ENCODE peak calls at places on chromosomes 13 and 19, in four cellular contexts. L is heart left ventricle, Y is tibial nerve, U is transverse colon. W is an unnamed sample. For H3K4me1, the result is how much of the 10 kb centered on the place peaks cover.

GRCh38 chr13:113635709-113636108 is 22.3 kb downstream of the ATP4B start:
- DNase-seq in L (no peak), U (no peak), Y (no peak), W (no peak)

GRCh38 chr19:23991170-23991569 is 76.5 kb downstream of the ZNF726 start:
- DNase-seq in L (no peak), Y (no peak), U (no peak), W (no peak)

GRCh38 chr19:19746286-19747213 is 13.6 kb upstream of the ZNF14 start:
- DNase-seq in U (no peak), L (no peak), Y (no peak), W (no peak)

GRCh38 chr19:48461982-48462655 is 6.7 kb downstream of the KCNJ14 start:
- DNase-seq in U (no peak), Y (no peak), L (no peak), W (no peak)

GRCh38 chr19:53311897-53312296 is 21.7 kb upstream of the ZNF845 start:
- DNase-seq in Y (no peak), U (no peak), L (no peak), W (no peak)

GRCh38 chr19:6735181-6735891 is 2.0 kb downstream of the GPR108 start:
- DNase-seq in L (no peak), U (no peak), Y (no peak), W (no peak)

GRCh38 chr13:110628952-110629701 is 13.8 kb downstream of the NAXD start:
- DNase-seq in U (no peak), L (no peak), Y (no peak), W (no peak)

GRCh38 chr19:33703821-33704220 is 82.1 kb downstream of the CHST8 start:
- DNase-seq in Y (no peak), U (no peak), L (no peak), W (no peak)

GRCh38 chr19:29967623-29968022 is 25.6 kb downstream of the URI1 start:
- DNase-seq in Y (no peak), L (no peak), U (no peak), W (no peak)

GRCh38 chr13:74210693-74211393 is 76.6 kb upstream of the KLF12 start:
- DNase-seq in L (peak), U (no peak), Y (no peak), W (peak)

GRCh38 chr13:95099541-95099940 is 201.7 kb downstream of the ABCC4 start:
- DNase-seq in Y (no peak), L (no peak), U (no peak), W (no peak)

GRCh38 chr13:51286135-51287002 is 53.1 kb upstream of the SERPINE3 start:
- DNase-seq in U (peak), Y (peak), L (peak), W (peak)

GRCh38 chr13:48783181-48783630 is 129.5 kb downstream of the CYSLTR2 start:
- DNase-seq in L (peak), Y (peak), U (peak), W (peak)

GRCh38 chr13:113433391-113433916 is 19.8 kb downstream of the ADPRHL1 start:
- DNase-seq in Y (no peak), L (no peak), U (no peak), W (no peak)

GRCh38 chr19:10004617-10005016 is 5.7 kb downstream of the COL5A3 start:
- DNase-seq in Y (no peak), U (no peak), L (no peak), W (no peak)

GRCh38 chr13:46665243-46665629 is 112.3 kb downstream of the LRCH1 start:
- DNase-seq in Y (no peak), U (no peak), L (no peak), W (no peak)

GRCh38 chr19:5624154-5624663 is 1.3 kb downstream of the SAFB start:
- DNase-seq in L (no peak), Y (peak), U (peak), W (no peak)

GRCh38 chr19:53037101-53038097 is 7.1 kb upstream of the ERVV-2 start:
- DNase-seq in U (no peak), L (peak), Y (no peak), W (no peak)

GRCh38 chr13:91369432-91369831 is 21.9 kb downstream of the MIR17HG start:
- DNase-seq in Y (no peak), U (no peak), L (no peak), W (no peak)

GRCh38 chr19:31502536-31503170 is 153.4 kb upstream of the TSHZ3 start:
- DNase-seq in L (no peak), U (no peak), Y (no peak), W (no peak)

GRCh38 chr13:22161871-22162270 is 491.0 kb downstream of the FGF9 start:
- DNase-seq in Y (no peak), L (no peak), U (no peak), W (no peak)

GRCh38 chr13:107576430-107576829 is 638.9 kb downstream of the LIG4 start:
- DNase-seq in Y (no peak), U (no peak), L (no peak), W (no peak)

DNA sequence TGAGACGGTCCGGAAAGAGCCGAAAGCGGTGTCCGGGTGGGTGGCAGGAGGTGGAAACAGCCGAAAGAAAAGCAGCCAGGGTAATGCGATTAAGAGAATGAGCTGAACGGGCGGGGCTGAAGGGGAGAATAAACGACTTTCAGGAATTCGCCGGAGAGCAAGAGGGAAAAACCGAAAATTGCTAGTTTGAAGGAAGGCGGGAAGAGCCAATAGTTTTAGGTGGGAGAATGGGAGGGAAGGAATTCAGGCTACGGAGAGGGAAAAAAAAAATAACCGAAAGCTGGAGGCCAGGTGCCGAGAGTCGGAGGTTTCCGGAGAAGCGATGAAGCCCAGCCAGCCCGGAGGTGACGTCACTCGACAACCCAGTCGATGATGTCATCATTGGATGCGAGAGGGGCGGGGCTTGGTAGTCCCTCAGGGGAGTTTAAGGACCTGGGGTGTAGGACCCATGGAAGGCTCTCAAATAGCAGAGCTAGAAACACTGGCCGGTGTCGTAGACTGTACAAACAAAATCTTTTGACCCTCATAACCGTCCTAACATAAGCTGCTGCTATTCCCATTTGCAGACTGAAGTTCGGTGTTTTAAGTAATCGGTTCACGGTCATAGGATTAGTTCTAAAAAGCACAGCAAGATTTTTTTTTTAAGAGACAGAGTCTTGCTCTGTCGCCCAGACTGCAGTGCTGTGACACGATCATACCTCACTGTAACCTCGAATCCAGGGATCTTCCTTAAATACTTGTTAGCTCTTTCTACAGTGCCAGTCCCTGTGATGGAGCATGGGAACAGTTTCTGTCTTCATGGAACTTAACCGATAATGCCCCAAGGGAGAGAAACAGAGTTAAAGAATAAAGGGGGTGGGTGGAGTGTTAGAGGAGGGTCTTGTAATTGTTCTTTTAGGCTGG is at the start of gene ZC3H4:
- DNase-seq in U (peak), L (peak), Y (peak), W (peak)
- TF ChIP-seq POLR2A in U (peak), L (peak), Y (peak), W (peak)

GRCh38 chr19:1266818-1267440 is 2.2 kb upstream of the CIRBP start:
- DNase-seq in U (peak), Y (no peak), L (peak), W (peak)
- H3K4me1 ChIP-seq in U (half or more), Y (half or more), L (half or more), W (half or more)

GRCh38 chr13:42078113-42078769 is 29.8 kb downstream of the DGKH start:
- DNase-seq in Y (no peak), L (no peak), U (no peak), W (no peak)
- TF ChIP-seq CTCF in Y (no peak), L (peak), U (no peak), W (no peak)

GRCh38 chr13:98411013-98411412 is 165.9 kb downstream of the STK24 start:
- DNase-seq in Y (no peak), U (no peak), L (no peak), W (no peak)

GRCh38 chr13:98413796-98414195 is 163.1 kb downstream of the STK24 start:
- DNase-seq in U (no peak), L (no peak), Y (no peak), W (no peak)

GRCh38 chr13:98409281-98409680 is 167.6 kb downstream of the STK24 start:
- DNase-seq in Y (no peak), U (no peak), L (no peak), W (no peak)

GRCh38 chr13:98410591-98410990 is 166.3 kb downstream of the STK24 start:
- DNase-seq in Y (no peak), U (no peak), L (no peak), W (no peak)

GRCh38 chr13:98411617-98412310 is 165.1 kb downstream of the STK24 start:
- DNase-seq in U (peak), L (peak), Y (no peak), W (peak)
- TF ChIP-seq POLR2A in U (no peak), L (no peak), Y (no peak), W (no peak)

DNA sequence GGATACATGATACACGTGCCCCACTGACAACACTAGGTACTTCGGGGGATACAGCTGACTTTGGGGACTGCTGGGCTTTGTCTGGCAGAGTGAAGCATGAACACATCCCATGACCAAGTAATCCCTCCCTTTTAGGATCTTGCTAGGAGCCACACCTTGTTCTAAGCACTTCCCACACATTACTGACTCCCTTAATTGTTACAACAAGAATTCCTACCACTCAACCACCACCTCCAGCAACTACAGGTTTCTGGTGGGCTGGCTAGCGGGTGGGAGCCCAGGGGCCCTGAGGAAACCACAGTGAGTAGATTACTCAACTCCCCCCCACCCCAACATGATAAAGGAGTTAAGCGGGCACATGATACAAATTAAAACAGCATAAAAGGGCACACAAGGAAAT is 7.2 kb upstream of the SLC35E1 start:
- DNase-seq in Y (no peak), L (no peak), U (no peak), W (no peak)
- H3K4me1 ChIP-seq in Y (under half), L (under half), U (under half), W (half or more)

GRCh38 chr19:13794752-13795589 is at the start of gene ZSWIM4:
- DNase-seq in U (peak), L (peak), Y (peak), W (peak)
- TF ChIP-seq CTCF in U (no peak), L (no peak), Y (no peak), W (no peak)

DNA sequence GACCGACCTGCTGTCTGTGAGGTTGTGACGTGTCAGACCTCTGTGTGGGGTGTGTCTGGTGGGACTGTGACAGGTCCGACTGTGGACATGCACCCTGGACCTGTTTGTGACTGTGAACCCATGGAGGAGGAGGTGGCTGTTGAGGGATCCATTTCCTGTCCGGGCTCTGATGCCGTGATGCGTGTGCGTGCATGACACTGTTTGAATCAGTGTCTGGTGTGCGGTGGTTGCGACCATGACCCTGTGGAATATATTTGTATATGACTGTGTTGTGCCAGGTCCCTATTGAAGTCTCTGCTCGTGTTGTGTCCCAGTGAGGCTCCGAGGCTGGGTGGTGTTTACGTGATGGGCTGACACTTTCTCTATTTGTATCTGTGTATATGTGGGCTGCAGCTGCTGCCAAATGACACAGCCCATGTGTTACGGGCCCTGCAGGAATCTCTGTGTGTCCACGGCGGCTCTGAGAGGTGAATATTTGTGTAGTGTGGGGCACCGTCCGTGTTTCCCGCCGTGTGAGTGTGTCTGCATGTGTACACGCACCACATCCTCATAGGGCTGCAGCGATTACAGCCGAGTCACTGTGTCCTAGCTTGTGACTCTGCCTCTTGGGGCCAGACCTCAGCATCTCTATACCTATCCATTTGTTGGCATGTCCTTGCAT is 18.3 kb downstream of the CCDC97 start:
- DNase-seq in U (no peak), Y (no peak), L (no peak), W (no peak)
- TF ChIP-seq POLR2A in U (no peak), Y (no peak), L (no peak), W (no peak)

GRCh38 chr13:45542878-45543277 is 72.7 kb downstream of the ERICH6B start:
- DNase-seq in U (no peak), Y (no peak), L (no peak), W (no peak)
- H3K4me1 ChIP-seq in U (under half), Y (under half), L (under half), W (under half)

DNA sequence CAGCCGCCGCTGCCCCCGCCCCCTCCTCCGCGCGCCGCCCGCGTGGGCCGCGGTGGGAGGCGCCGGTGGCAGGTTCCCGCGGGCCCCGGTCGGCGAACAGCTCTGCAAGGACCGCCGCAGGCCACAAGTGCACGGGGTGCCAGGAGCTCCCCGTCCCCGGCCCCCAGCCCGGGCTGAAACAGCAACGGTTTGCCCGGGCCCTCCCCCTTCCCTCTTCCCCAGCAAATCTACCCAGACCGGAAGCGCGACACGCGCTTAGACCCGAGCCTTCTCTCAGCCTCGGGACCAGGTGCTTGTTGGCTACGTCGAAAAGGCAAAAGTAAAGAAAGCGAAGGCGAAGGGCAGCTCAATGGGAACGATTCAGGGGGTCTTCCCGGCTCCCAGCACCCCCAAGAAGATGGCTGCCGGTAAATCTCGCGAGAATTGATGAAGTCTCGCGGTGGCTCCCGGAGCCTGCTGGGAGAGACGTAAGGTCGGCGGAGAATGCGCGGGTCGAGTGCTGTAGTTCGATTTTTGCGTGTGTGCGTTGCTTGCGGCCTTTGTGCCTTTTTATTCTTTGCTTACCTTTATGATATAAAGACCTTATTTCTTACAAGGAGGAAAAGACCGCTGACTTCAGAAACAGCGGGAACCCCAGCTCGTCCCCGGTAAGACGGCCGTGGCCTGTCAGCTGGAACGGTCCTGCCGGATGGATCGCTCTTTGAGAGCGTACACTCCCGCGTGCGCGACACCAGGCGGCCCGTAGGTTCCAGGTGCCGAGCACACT is at the start of gene RBM26:
- DNase-seq in Y (peak), U (peak), L (peak), W (peak)
- TF ChIP-seq CTCF in Y (no peak), U (peak), L (peak), W (no peak)

W was measured in gastrocnemius medialis.